ENCODE peak calls at places on chromosome 7, in ten cellular contexts. W, F, D, Q, N, Z, U, S, K and B are unnamed samples.

GRCh38 chr7:120725376-120726039 is 132.4 kb downstream of the TSPAN12 start:
- DNase-seq in Z (peak; percentile 65), K (peak; percentile 36), Q (peak; percentile 63), D (no peak), N (peak; percentile 82), S (no peak), U (no peak), W (no peak), F (no peak), B (no peak)

GRCh38 chr7:3119963-3120362 is 76.3 kb upstream of the CARD11 start:
- DNase-seq in W (no peak), U (no peak), S (no peak), D (no peak), N (no peak), K (no peak), F (no peak), Z (no peak), Q (no peak), B (no peak)

GRCh38 chr7:71511361-71511807 is 379.4 kb downstream of the GALNT17 start:
- DNase-seq in F (no peak), N (peak; percentile 77), D (no peak), W (no peak), Q (peak; percentile 17), Z (no peak), K (no peak), S (no peak), U (no peak), B (no peak)

GRCh38 chr7:69564454-69565417 is 33.5 kb upstream of the AUTS2 start:
- DNase-seq in K (peak; percentile 78), W (no peak), D (no peak), S (peak; percentile 34), U (peak; percentile 81), N (no peak), Q (peak; percentile 81), F (no peak), Z (peak; percentile 81), B (no peak)

GRCh38 chr7:107179326-107180163 is 10.7 kb downstream of the HBP1 start:
- DNase-seq in Q (peak; percentile 53), F (no peak), N (no peak), S (no peak), Z (no peak), U (no peak), K (no peak), W (no peak), D (no peak), B (no peak)

GRCh38 chr7:4058158-4058557 is 623.9 kb upstream of the FOXK1 start:
- DNase-seq in N (no peak), K (no peak), W (no peak), F (no peak), D (no peak), Q (no peak), Z (no peak), S (no peak), U (no peak), B (no peak)

GRCh38 chr7:139523199-139523941 is at the start of gene CLEC2L:
- DNase-seq in F (peak; percentile 31), W (no peak), D (no peak), Z (peak; percentile 18), S (no peak), N (peak; percentile 56), K (no peak), Q (no peak), U (peak; percentile 23), B (no peak)

GRCh38 chr7:148697950-148698396 is 730 bp upstream of the CUL1 start:
- DNase-seq in N (peak; percentile 47), Q (no peak), U (no peak), K (no peak), Z (peak; percentile 19), D (no peak), W (no peak), S (peak; percentile 12), F (peak; percentile 62), B (no peak)

GRCh38 chr7:15686209-15686956 is at the start of gene MEOX2:
- DNase-seq in U (no peak), S (peak; percentile 91), Q (peak; percentile 77), K (no peak), W (no peak), N (peak; percentile 63), F (no peak), D (no peak), Z (peak; percentile 7), B (no peak)

GRCh38 chr7:140625908-140626868 is 14.4 kb downstream of the DENND2A start:
- DNase-seq in Z (peak; percentile 70), F (no peak), Q (peak; percentile 93), S (peak; percentile 92), W (no peak), N (peak; percentile 77), K (no peak), U (peak; percentile 79), D (no peak), B (no peak)

GRCh38 chr7:118590107-118590506 is 365.6 kb downstream of the ANKRD7 start:
- DNase-seq in F (peak; percentile 23), N (peak; percentile 72), U (peak; percentile 13), Q (no peak), Z (peak; percentile 62), K (no peak), S (no peak), W (no peak), D (no peak), B (no peak)

GRCh38 chr7:108254259-108254658 is 124.1 kb upstream of the LAMB4 start:
- DNase-seq in S (no peak), W (no peak), U (no peak), F (no peak), D (no peak), Q (no peak), K (no peak), N (no peak), Z (no peak), B (no peak)